ENCODE peak calls at places on chromosomes 3 and 15, in seven cellular contexts. E is spleen, O is uterus, A is Peyer's patch, Y is prostate gland, Q is tibial nerve, C is H1. I is an unnamed sample.

GRCh38 chr3:22594990-22595389 is 608.1 kb upstream of the UBE2E2 start:
- DNase-seq in E (no peak), O (no peak), A (no peak), Y (no peak), Q (no peak), C (no peak), I (no peak)

GRCh38 chr3:39141211-39141995 is 12.0 kb downstream of the CSRNP1 start:
- DNase-seq in E (peak; percentile 89), O (peak; percentile 55), A (peak; percentile 83), Y (peak; percentile 92), Q (no peak), C (no peak), I (peak; percentile 66)

GRCh38 chr15:53126144-53126543 is 336.0 kb upstream of the ONECUT1 start:
- DNase-seq in E (no peak), O (no peak), A (no peak), Y (no peak), Q (no peak), C (no peak), I (no peak)

GRCh38 chr3:50385741-50386140 is 26.4 kb upstream of the TMEM115 start:
- DNase-seq in E (no peak), O (no peak), A (no peak), Y (no peak), Q (no peak), C (no peak), I (no peak)

GRCh38 chr3:175729466-175729865 is 870.3 kb downstream of the NAALADL2 start:
- DNase-seq in E (no peak), O (no peak), A (no peak), Y (no peak), Q (no peak), C (no peak), I (no peak)

GRCh38 chr15:101689901-101690300 is 34.4 kb downstream of the TARS3 start:
- DNase-seq in E (no peak), O (no peak), A (no peak), Y (no peak), Q (no peak), C (no peak), I (no peak)

GRCh38 chr15:42147431-42147735 is 9.1 kb downstream of the PLA2G4F start:
- DNase-seq in E (no peak), O (peak; percentile 9), A (no peak), Y (no peak), Q (no peak), C (no peak), I (no peak)

GRCh38 chr3:129112308-129113052 is 9.1 kb downstream of the RAB43 start:
- DNase-seq in E (no peak), O (no peak), A (no peak), Y (no peak), Q (no peak), C (no peak), I (no peak)

GRCh38 chr15:73573572-73573971 is 59.6 kb downstream of the NPTN start:
- DNase-seq in E (no peak), O (peak; percentile 65), A (peak; percentile 75), Y (peak; percentile 64), Q (no peak), C (no peak), I (no peak)

GRCh38 chr3:10635446-10636076 is 130.2 kb upstream of the ATP2B2 start:
- DNase-seq in E (peak; percentile 22), O (no peak), A (no peak), Y (no peak), Q (no peak), C (no peak), I (peak; percentile 30)

GRCh38 chr3:195543642-195544536 is 764 bp upstream of the PPP1R2 start:
- DNase-seq in E (peak; percentile 88), O (peak; percentile 22), A (no peak), Y (no peak), Q (no peak), C (peak; percentile 72), I (peak; percentile 42)

GRCh38 chr3:150461399-150461798 is 53.3 kb downstream of the TSC22D2 start:
- DNase-seq in E (no peak), O (no peak), A (no peak), Y (no peak), Q (no peak), C (no peak), I (no peak)

GRCh38 chr3:186362988-186363387 is 954 bp upstream of the DGKG start:
- DNase-seq in E (no peak), O (no peak), A (no peak), Y (no peak), Q (no peak), C (no peak), I (no peak)

GRCh38 chr3:193744048-193744821 is 151.2 kb downstream of the OPA1 start:
- DNase-seq in E (no peak), O (no peak), A (no peak), Y (no peak), Q (no peak), C (no peak), I (no peak)

GRCh38 chr15:43190178-43190577 is 5.0 kb downstream of the CCNDBP1 start:
- DNase-seq in E (no peak), O (no peak), A (no peak), Y (peak; percentile 63), Q (no peak), C (no peak), I (peak; percentile 75)

GRCh38 chr3:172464306-172464705 is 16.1 kb upstream of the GHSR start:
- DNase-seq in E (no peak), O (no peak), A (no peak), Y (no peak), Q (no peak), C (no peak), I (no peak)

GRCh38 chr3:189123595-189124387 is 48.0 kb upstream of the TPRG1 start:
- DNase-seq in E (no peak), O (peak; percentile 88), A (peak; percentile 53), Y (peak; percentile 65), Q (peak; percentile 34), C (no peak), I (no peak)

GRCh38 chr3:124923833-124924232 is 10.7 kb downstream of the MUC13 start:
- DNase-seq in E (no peak), O (no peak), A (no peak), Y (no peak), Q (no peak), C (no peak), I (no peak)

GRCh38 chr3:6204891-6205290 is 656.0 kb upstream of the GRM7 start:
- DNase-seq in E (no peak), O (no peak), A (no peak), Y (no peak), Q (no peak), C (no peak), I (no peak)

GRCh38 chr3:154421067-154421466 is 8.9 kb downstream of the GPR149 start:
- DNase-seq in E (no peak), O (no peak), A (no peak), Y (no peak), Q (no peak), C (peak; percentile 58), I (no peak)

GRCh38 chr3:35864871-35865270 is 225.5 kb downstream of the ARPP21 start:
- DNase-seq in E (no peak), O (no peak), A (no peak), Y (no peak), Q (no peak), C (no peak), I (no peak)

GRCh38 chr3:128348805-128349531 is 117.7 kb downstream of the DNAJB8 start:
- DNase-seq in E (peak; percentile 62), O (no peak), A (peak; percentile 20), Y (no peak), Q (no peak), C (no peak), I (no peak)

GRCh38 chr15:77489647-77490046 is 69.0 kb downstream of the HMG20A start:
- DNase-seq in E (no peak), O (no peak), A (no peak), Y (no peak), Q (no peak), C (no peak), I (no peak)

GRCh38 chr15:85543741-85544155 is 163.3 kb downstream of the AKAP13 start:
- DNase-seq in E (peak; percentile 92), O (peak; percentile 41), A (peak; percentile 84), Y (peak; percentile 83), Q (peak; percentile 70), C (peak; percentile 54), I (peak; percentile 77)

GRCh38 chr3:57004154-57004730 is 56.2 kb upstream of the SPATA12 start:
- DNase-seq in E (peak; percentile 30), O (no peak), A (no peak), Y (peak; percentile 59), Q (no peak), C (no peak), I (no peak)

GRCh38 chr15:87347806-87348515 is 908.6 kb downstream of the NTRK3 start:
- DNase-seq in E (no peak), O (no peak), A (no peak), Y (no peak), Q (no peak), C (no peak), I (no peak)

GRCh38 chr3:175980731-175981130 is 1121.6 kb downstream of the NAALADL2 start:
- DNase-seq in E (no peak), O (no peak), A (no peak), Y (no peak), Q (no peak), C (no peak), I (no peak)

GRCh38 chr3:197080344-197080743 is 50.7 kb upstream of the MELTF start:
- DNase-seq in E (no peak), O (no peak), A (no peak), Y (no peak), Q (no peak), C (no peak), I (no peak)

GRCh38 chr15:74406992-74407705 is 26.6 kb downstream of the SEMA7A start:
- DNase-seq in E (no peak), O (peak; percentile 75), A (no peak), Y (no peak), Q (no peak), C (no peak), I (no peak)

GRCh38 chr3:8319935-8320634 is 181.5 kb upstream of the LMCD1 start:
- DNase-seq in E (no peak), O (no peak), A (no peak), Y (no peak), Q (no peak), C (no peak), I (no peak)

GRCh38 chr3:48696156-48696555 is 10.4 kb upstream of the NCKIPSD start:
- DNase-seq in E (no peak), O (no peak), A (no peak), Y (no peak), Q (no peak), C (no peak), I (no peak)
- H3K36me3 ChIP-seq in E (peaks cover 63% of the 10 kb centered on the region), O (no peaks in the 10 kb centered on the region), A (no peaks in the 10 kb centered on the region), Y (peaks cover 8% of the 10 kb centered on the region), Q (peaks cover 3% of the 10 kb centered on the region), C (peaks cover 72% of the 10 kb centered on the region), I (peaks cover 14% of the 10 kb centered on the region)

GRCh38 chr15:90650117-90650955 is 66.8 kb upstream of the BLM start:
- DNase-seq in E (no peak), O (no peak), A (no peak), Y (no peak), Q (no peak), C (no peak), I (no peak)
- TF ChIP-seq POLR2A in E (no peak), O (no peak), A (no peak), Y (no peak), Q (no peak), C (no peak), I (no peak)

GRCh38 chr3:70982700-70983140 is 600.8 kb downstream of the FOXP1 start:
- DNase-seq in E (no peak), O (peak; percentile 51), A (no peak), Y (peak; percentile 89), Q (peak; percentile 37), C (no peak), I (no peak)
- H3K36me3 ChIP-seq in E (peaks cover 58% of the 10 kb centered on the region), O (no peaks in the 10 kb centered on the region), A (no peaks in the 10 kb centered on the region), Y (peaks cover 2% of the 10 kb centered on the region), Q (no peaks in the 10 kb centered on the region), C (peaks cover 16% of the 10 kb centered on the region), I (peaks cover 10% of the 10 kb centered on the region)

GRCh38 chr3:43621406-43621973 is 321 bp downstream of the ANO10 start:
- DNase-seq in E (no peak), O (no peak), A (no peak), Y (peak; percentile 40), Q (no peak), C (no peak), I (peak; percentile 64)
- TF ChIP-seq POLR2A in E (no peak), O (peak; percentile 59), A (peak; percentile 43), Y (peak; percentile 64), Q (peak; percentile 59), C (no peak), I (peak; percentile 27)

I was measured in right lobe of liver.